ENCODE peak calls at places on chromosomes 6 and 20, in nine cellular contexts. L, O, T, R, E, B, Z, H and Y are unnamed samples.

GRCh38 chr20:2331901-2332565 is 36.2 kb downstream of the TGM3 start:
- DNase-seq in L (no peak), O (no peak), T (no peak), R (no peak), E (no peak), B (no peak), Z (no peak), H (no peak), Y (no peak)

GRCh38 chr6:25138024-25138696 is 141.0 kb upstream of the CARMIL1 start:
- DNase-seq in L (peak), O (peak), T (peak), R (peak), E (no peak), B (peak), Z (peak), H (peak), Y (no peak)

GRCh38 chr6:9405825-9406224 is 970.5 kb upstream of the SLC35B3 start:
- DNase-seq in L (no peak), O (no peak), T (no peak), R (no peak), E (no peak), B (no peak), Z (no peak), H (peak), Y (no peak)

GRCh38 chr20:47036091-47036880 is 141.6 kb downstream of the EYA2 start:
- DNase-seq in L (no peak), O (no peak), T (no peak), R (no peak), E (no peak), B (no peak), Z (no peak), H (no peak), Y (no peak)

GRCh38 chr20:62337558-62338293 is 29.4 kb downstream of the LAMA5 start:
- DNase-seq in L (peak), O (no peak), T (no peak), R (no peak), E (no peak), B (no peak), Z (no peak), H (no peak), Y (no peak)

GRCh38 chr6:47303383-47303782 is 6.3 kb downstream of the TNFRSF21 start:
- DNase-seq in L (no peak), O (no peak), T (no peak), R (no peak), E (no peak), B (no peak), Z (no peak), H (no peak), Y (no peak)

GRCh38 chr6:123830110-123830509 is 26.4 kb downstream of the NKAIN2 start:
- DNase-seq in L (no peak), O (no peak), T (no peak), R (no peak), E (peak), B (no peak), Z (no peak), H (no peak), Y (peak)

GRCh38 chr6:137403855-137404254 is 90.3 kb downstream of the OLIG3 start:
- DNase-seq in L (no peak), O (no peak), T (no peak), R (no peak), E (no peak), B (no peak), Z (no peak), H (no peak), Y (no peak)

GRCh38 chr6:151119823-151120524 is 119.8 kb upstream of the AKAP12 start:
- DNase-seq in L (no peak), O (no peak), T (no peak), R (no peak), E (peak), B (no peak), Z (no peak), H (no peak), Y (no peak)

GRCh38 chr20:20744170-20744725 is 31.8 kb upstream of the RALGAPA2 start:
- DNase-seq in L (no peak), O (no peak), T (no peak), R (no peak), E (no peak), B (no peak), Z (no peak), H (no peak), Y (no peak)

GRCh38 chr20:37804584-37805566 is 98.1 kb upstream of the VSTM2L start:
- DNase-seq in L (peak), O (peak), T (no peak), R (no peak), E (no peak), B (no peak), Z (no peak), H (no peak), Y (peak)

GRCh38 chr6:514396-514973 is 122.9 kb downstream of the IRF4 start:
- DNase-seq in L (no peak), O (no peak), T (no peak), R (no peak), E (no peak), B (no peak), Z (no peak), H (no peak), Y (no peak)

GRCh38 chr6:55255061-55255571 is 72.2 kb upstream of the GFRAL start:
- DNase-seq in L (no peak), O (no peak), T (no peak), R (no peak), E (peak), B (no peak), Z (no peak), H (no peak), Y (no peak)

GRCh38 chr6:18204691-18205090 is 49.5 kb downstream of the KDM1B start:
- DNase-seq in L (no peak), O (no peak), T (no peak), R (no peak), E (no peak), B (no peak), Z (no peak), H (no peak), Y (no peak)

GRCh38 chr6:12228447-12229146 is 61.6 kb upstream of the EDN1 start:
- DNase-seq in L (no peak), O (no peak), T (no peak), R (no peak), E (no peak), B (no peak), Z (no peak), H (no peak), Y (no peak)

GRCh38 chr6:54992789-54993188 is 146.2 kb downstream of the FAM83B start:
- DNase-seq in L (no peak), O (peak), T (no peak), R (no peak), E (no peak), B (no peak), Z (no peak), H (peak), Y (no peak)